ENCODE peak calls at places on chromosomes 1 and 21, in five cellular contexts. One of them, this sample, is unnamed.

GRCh38 chr1:183498342-183498991 is 26.2 kb downstream of the SMG7 start:
- DNase-seq in upper lobe of right lung: no peak
- DNase-seq in left ventricle myocardium inferior: no peak
- DNase-seq in astrocyte of the spinal cord: no peak
- DNase-seq in cardiac fibroblast: no peak
- DNase-seq in this sample: no peak

GRCh38 chr1:43358121-43358745 is 548 bp upstream of the CDC20 start:
- DNase-seq in upper lobe of right lung: no peak
- DNase-seq in left ventricle myocardium inferior: no peak
- DNase-seq in astrocyte of the spinal cord: peak; percentile 58
- DNase-seq in cardiac fibroblast: peak; percentile 36
- DNase-seq in this sample: peak; percentile 57

GRCh38 chr1:212482352-212483153 is 49.8 kb downstream of the NENF start:
- DNase-seq in upper lobe of right lung: peak; percentile 7
- DNase-seq in left ventricle myocardium inferior: no peak
- DNase-seq in astrocyte of the spinal cord: peak; percentile 82
- DNase-seq in cardiac fibroblast: peak; percentile 13
- DNase-seq in this sample: no peak

GRCh38 chr1:92482404-92482664 is 4.4 kb downstream of the GFI1 start:
- DNase-seq in upper lobe of right lung: no peak
- DNase-seq in left ventricle myocardium inferior: no peak
- DNase-seq in astrocyte of the spinal cord: no peak
- DNase-seq in cardiac fibroblast: no peak
- DNase-seq in this sample: no peak

GRCh38 chr1:209491897-209492296 is 91.6 kb upstream of the CAMK1G start:
- DNase-seq in upper lobe of right lung: no peak
- DNase-seq in left ventricle myocardium inferior: no peak
- DNase-seq in astrocyte of the spinal cord: no peak
- DNase-seq in cardiac fibroblast: no peak
- DNase-seq in this sample: no peak

GRCh38 chr1:113980120-113980519 is 846 bp downstream of the OLFML3 start:
- DNase-seq in upper lobe of right lung: no peak
- DNase-seq in left ventricle myocardium inferior: peak; percentile 54
- DNase-seq in astrocyte of the spinal cord: peak; percentile 29
- DNase-seq in cardiac fibroblast: peak; percentile 76
- DNase-seq in this sample: no peak

GRCh38 chr1:41673806-41674205 is 189.3 kb upstream of the EDN2 start:
- DNase-seq in upper lobe of right lung: peak; percentile 39
- DNase-seq in left ventricle myocardium inferior: no peak
- DNase-seq in astrocyte of the spinal cord: no peak
- DNase-seq in cardiac fibroblast: no peak
- DNase-seq in this sample: no peak

GRCh38 chr21:36627242-36627641 is 71.7 kb upstream of the SIM2 start:
- DNase-seq in upper lobe of right lung: no peak
- DNase-seq in left ventricle myocardium inferior: no peak
- DNase-seq in astrocyte of the spinal cord: peak; percentile 76
- DNase-seq in cardiac fibroblast: no peak
- DNase-seq in this sample: no peak

GRCh38 chr1:118303534-118303933 is 118.5 kb upstream of the SPAG17 start:
- DNase-seq in upper lobe of right lung: no peak
- DNase-seq in left ventricle myocardium inferior: no peak
- DNase-seq in astrocyte of the spinal cord: no peak
- DNase-seq in cardiac fibroblast: no peak
- DNase-seq in this sample: no peak

GRCh38 chr1:183233113-183233512 is 47.0 kb downstream of the LAMC2 start:
- DNase-seq in upper lobe of right lung: no peak
- DNase-seq in left ventricle myocardium inferior: no peak
- DNase-seq in astrocyte of the spinal cord: no peak
- DNase-seq in cardiac fibroblast: no peak
- DNase-seq in this sample: no peak

GRCh38 chr1:177082855-177083741 is 81.4 kb downstream of the ASTN1 start:
- DNase-seq in upper lobe of right lung: no peak
- DNase-seq in left ventricle myocardium inferior: no peak
- DNase-seq in astrocyte of the spinal cord: peak; percentile 43
- DNase-seq in cardiac fibroblast: no peak
- DNase-seq in this sample: no peak

GRCh38 chr21:45748593-45748992 is 105.1 kb downstream of the PCBP3 start:
- DNase-seq in upper lobe of right lung: no peak
- DNase-seq in left ventricle myocardium inferior: no peak
- DNase-seq in astrocyte of the spinal cord: no peak
- DNase-seq in cardiac fibroblast: no peak
- DNase-seq in this sample: no peak

GRCh38 chr1:233901495-233901894 is 3.0 kb upstream of the SLC35F3 start:
- DNase-seq in upper lobe of right lung: no peak
- DNase-seq in left ventricle myocardium inferior: no peak
- DNase-seq in astrocyte of the spinal cord: no peak
- DNase-seq in cardiac fibroblast: no peak
- DNase-seq in this sample: no peak

GRCh38 chr1:233907139-233907538 is 2.7 kb downstream of the SLC35F3 start:
- DNase-seq in upper lobe of right lung: no peak
- DNase-seq in left ventricle myocardium inferior: no peak
- DNase-seq in astrocyte of the spinal cord: no peak
- DNase-seq in cardiac fibroblast: no peak
- DNase-seq in this sample: no peak

GRCh38 chr1:233908092-233908491 is 3.6 kb downstream of the SLC35F3 start:
- DNase-seq in upper lobe of right lung: no peak
- DNase-seq in left ventricle myocardium inferior: no peak
- DNase-seq in astrocyte of the spinal cord: no peak
- DNase-seq in cardiac fibroblast: no peak
- DNase-seq in this sample: no peak

GRCh38 chr1:233905416-233906051 is 1.1 kb downstream of the SLC35F3 start:
- DNase-seq in upper lobe of right lung: no peak
- DNase-seq in left ventricle myocardium inferior: no peak
- DNase-seq in astrocyte of the spinal cord: no peak
- DNase-seq in cardiac fibroblast: no peak
- DNase-seq in this sample: no peak

GRCh38 chr1:233904979-233905415 is 521 bp downstream of the SLC35F3 start:
- DNase-seq in upper lobe of right lung: peak; percentile 65
- DNase-seq in left ventricle myocardium inferior: no peak
- DNase-seq in astrocyte of the spinal cord: peak; percentile 28
- DNase-seq in cardiac fibroblast: no peak
- DNase-seq in this sample: peak; percentile 29
- TF ChIP-seq CTCF in upper lobe of right lung: no peak
- TF ChIP-seq CTCF in left ventricle myocardium inferior: no peak
- TF ChIP-seq CTCF in astrocyte of the spinal cord: no peak
- TF ChIP-seq CTCF in cardiac fibroblast: no peak
- TF ChIP-seq CTCF in this sample: no peak

GRCh38 chr1:47527653-47528272 is 89.9 kb downstream of the FOXD2 start:
- DNase-seq in upper lobe of right lung: no peak
- DNase-seq in left ventricle myocardium inferior: no peak
- DNase-seq in astrocyte of the spinal cord: no peak
- DNase-seq in cardiac fibroblast: no peak
- DNase-seq in this sample: no peak
- TF ChIP-seq CTCF in upper lobe of right lung: peak; percentile 56
- TF ChIP-seq CTCF in left ventricle myocardium inferior: peak; percentile 60
- TF ChIP-seq CTCF in astrocyte of the spinal cord: peak; percentile 24
- TF ChIP-seq CTCF in cardiac fibroblast: peak; percentile 25
- TF ChIP-seq CTCF in this sample: peak; percentile 22

DNA sequence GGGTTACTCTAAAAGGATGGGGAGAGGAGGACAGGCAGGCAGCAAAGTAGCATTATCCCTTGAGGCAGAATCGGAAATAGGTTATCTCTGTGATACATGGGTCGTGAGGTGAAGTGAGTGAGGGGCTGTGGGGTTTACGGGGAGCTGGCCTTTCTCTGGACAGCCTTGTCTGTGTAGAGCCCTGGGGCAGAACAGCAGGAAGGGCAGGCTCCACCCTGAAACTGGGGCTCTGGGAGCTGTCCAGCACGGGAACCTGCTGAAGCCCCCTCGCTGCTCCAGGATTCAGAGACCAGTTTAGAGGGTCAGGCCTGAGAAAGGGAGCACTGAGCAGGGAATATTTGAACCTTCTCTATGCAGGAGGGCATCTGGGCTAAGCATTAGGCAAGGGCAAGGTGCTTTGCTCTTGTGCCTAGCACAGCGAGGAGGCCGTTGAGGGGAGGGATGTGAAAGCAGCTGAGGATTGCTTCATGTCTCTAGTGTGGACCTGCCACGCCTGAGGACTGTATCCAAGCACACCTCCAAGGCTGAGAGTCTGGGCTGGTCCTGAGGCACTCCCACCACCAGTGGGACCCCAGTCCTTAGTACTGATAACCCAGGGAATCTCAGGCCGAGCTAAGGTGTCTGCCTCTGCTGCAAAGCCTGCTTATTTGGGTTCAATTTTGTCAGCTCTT is 55.8 kb downstream of the NAV1 start:
- DNase-seq in upper lobe of right lung: peak; percentile 62
- DNase-seq in left ventricle myocardium inferior: no peak
- DNase-seq in astrocyte of the spinal cord: no peak
- DNase-seq in cardiac fibroblast: peak; percentile 34
- DNase-seq in this sample: no peak
- TF ChIP-seq CTCF in upper lobe of right lung: no peak
- TF ChIP-seq CTCF in left ventricle myocardium inferior: no peak
- TF ChIP-seq CTCF in astrocyte of the spinal cord: no peak
- TF ChIP-seq CTCF in cardiac fibroblast: no peak
- TF ChIP-seq CTCF in this sample: no peak

DNA sequence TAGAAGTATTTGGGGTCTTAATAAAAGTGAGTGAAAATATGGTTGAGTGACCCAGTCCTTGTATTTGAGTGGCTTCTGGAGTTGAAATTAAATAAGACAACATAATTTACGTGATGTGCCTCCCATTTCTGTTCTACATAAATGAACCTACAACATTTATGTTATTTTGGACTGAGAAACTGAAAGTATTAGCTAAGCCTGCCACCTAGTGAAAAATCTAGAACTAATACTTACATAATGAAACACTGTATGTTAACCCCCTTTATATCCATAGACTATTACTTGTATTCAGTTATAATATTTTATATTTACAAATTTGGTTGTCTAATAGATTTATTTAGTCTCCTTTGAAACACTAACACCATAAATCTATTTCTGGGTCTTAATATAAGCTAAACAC is 298.9 kb downstream of the KCNT2 start:
- DNase-seq in upper lobe of right lung: no peak
- DNase-seq in left ventricle myocardium inferior: no peak
- DNase-seq in astrocyte of the spinal cord: peak; percentile 59
- DNase-seq in cardiac fibroblast: peak; percentile 68
- DNase-seq in this sample: no peak
- TF ChIP-seq CTCF in upper lobe of right lung: no peak
- TF ChIP-seq CTCF in left ventricle myocardium inferior: peak; percentile 43
- TF ChIP-seq CTCF in astrocyte of the spinal cord: peak; percentile 12
- TF ChIP-seq CTCF in cardiac fibroblast: no peak
- TF ChIP-seq CTCF in this sample: peak; percentile 56

GRCh38 chr1:32650752-32651460 is at the start of gene RBBP4:
- DNase-seq in upper lobe of right lung: peak; percentile 99
- DNase-seq in left ventricle myocardium inferior: peak; percentile 99
- DNase-seq in astrocyte of the spinal cord: peak; percentile 99
- DNase-seq in cardiac fibroblast: peak; percentile 99
- DNase-seq in this sample: peak; percentile 87
- TF ChIP-seq CTCF in upper lobe of right lung: no peak
- TF ChIP-seq CTCF in left ventricle myocardium inferior: peak; percentile 20
- TF ChIP-seq CTCF in astrocyte of the spinal cord: no peak
- TF ChIP-seq CTCF in cardiac fibroblast: no peak
- TF ChIP-seq CTCF in this sample: no peak

DNA sequence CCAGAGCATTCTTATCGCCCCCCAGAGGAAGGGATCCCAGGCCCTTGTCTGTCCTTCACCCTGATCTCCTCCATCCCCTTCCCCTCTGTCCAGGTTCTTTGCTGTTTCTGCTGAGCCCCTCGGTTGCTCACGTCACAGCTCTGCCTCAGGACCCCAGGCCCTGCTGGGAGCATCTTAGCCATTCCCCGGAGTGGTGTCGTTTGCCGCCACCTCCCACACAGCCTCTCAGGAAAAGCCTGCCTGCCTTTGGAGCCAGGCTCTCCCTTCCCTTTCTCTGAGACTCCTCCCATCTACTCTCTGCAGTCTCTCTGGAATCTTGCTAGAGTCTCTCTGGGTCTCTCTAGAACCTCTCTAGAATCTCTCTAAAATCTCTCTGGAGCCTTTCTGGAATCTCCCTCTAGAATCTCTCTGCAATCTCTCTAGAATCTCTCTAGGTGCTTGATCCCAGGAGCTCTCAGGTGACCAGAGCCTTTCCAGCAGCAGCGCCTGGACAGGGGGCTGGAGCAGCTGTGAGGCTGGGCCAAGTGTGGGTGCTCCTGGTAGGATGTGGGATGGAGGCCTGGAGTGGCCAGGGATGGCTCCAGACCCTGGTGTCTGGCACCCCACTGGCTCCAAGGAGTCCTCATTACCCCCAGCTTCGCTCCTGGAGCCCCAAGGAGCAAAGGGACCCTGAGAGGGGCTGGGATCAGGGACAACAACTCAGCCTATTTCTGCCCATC is 283.2 kb upstream of the VAMP3 start:
- DNase-seq in upper lobe of right lung: no peak
- DNase-seq in left ventricle myocardium inferior: no peak
- DNase-seq in astrocyte of the spinal cord: no peak
- DNase-seq in cardiac fibroblast: no peak
- DNase-seq in this sample: no peak
- TF ChIP-seq CTCF in upper lobe of right lung: no peak
- TF ChIP-seq CTCF in left ventricle myocardium inferior: no peak
- TF ChIP-seq CTCF in astrocyte of the spinal cord: no peak
- TF ChIP-seq CTCF in cardiac fibroblast: no peak
- TF ChIP-seq CTCF in this sample: no peak

GRCh38 chr1:9009438-9010366 is 16.5 kb downstream of the SLC2A7 start:
- DNase-seq in upper lobe of right lung: no peak
- DNase-seq in left ventricle myocardium inferior: no peak
- DNase-seq in astrocyte of the spinal cord: peak; percentile 19
- DNase-seq in cardiac fibroblast: peak; percentile 53
- DNase-seq in this sample: no peak
- TF ChIP-seq CTCF in upper lobe of right lung: peak; percentile 39
- TF ChIP-seq CTCF in left ventricle myocardium inferior: peak; percentile 60
- TF ChIP-seq CTCF in astrocyte of the spinal cord: peak; percentile 77
- TF ChIP-seq CTCF in cardiac fibroblast: peak; percentile 89
- TF ChIP-seq CTCF in this sample: peak; percentile 18

DNA sequence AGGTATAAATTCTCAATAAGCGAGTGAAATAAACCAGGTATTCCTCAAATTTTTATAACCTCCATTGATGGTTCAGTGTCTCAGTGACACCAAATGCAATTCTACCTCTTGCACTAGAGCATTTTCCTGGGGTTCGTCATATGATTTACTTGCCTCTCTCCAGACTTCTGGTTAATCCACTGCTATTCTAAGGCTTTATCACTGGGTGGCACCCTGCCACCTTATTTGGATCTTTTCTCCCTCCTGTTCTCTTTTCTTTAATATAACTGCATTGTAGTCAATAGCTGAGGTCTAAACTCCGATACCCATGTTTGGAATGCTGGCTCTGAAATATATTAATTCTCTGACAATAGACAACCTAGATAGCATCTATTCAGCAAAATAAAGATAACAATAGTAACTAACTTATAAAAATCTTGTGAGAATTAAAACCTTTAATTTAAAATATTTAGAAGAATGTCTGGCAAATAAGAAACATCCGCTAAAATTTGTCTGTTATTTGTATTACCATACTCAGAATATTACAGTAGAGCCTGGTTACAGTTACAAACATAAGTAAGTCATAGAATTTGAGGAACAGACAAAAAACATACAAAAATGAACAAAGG is 436.4 kb downstream of the PLA2G4A start:
- DNase-seq in upper lobe of right lung: no peak
- DNase-seq in left ventricle myocardium inferior: no peak
- DNase-seq in astrocyte of the spinal cord: peak; percentile 75
- DNase-seq in cardiac fibroblast: peak; percentile 61
- DNase-seq in this sample: no peak
- TF ChIP-seq CTCF in upper lobe of right lung: no peak
- TF ChIP-seq CTCF in left ventricle myocardium inferior: no peak
- TF ChIP-seq CTCF in astrocyte of the spinal cord: peak; percentile 66
- TF ChIP-seq CTCF in cardiac fibroblast: peak; percentile 32
- TF ChIP-seq CTCF in this sample: peak; percentile 93

DNA sequence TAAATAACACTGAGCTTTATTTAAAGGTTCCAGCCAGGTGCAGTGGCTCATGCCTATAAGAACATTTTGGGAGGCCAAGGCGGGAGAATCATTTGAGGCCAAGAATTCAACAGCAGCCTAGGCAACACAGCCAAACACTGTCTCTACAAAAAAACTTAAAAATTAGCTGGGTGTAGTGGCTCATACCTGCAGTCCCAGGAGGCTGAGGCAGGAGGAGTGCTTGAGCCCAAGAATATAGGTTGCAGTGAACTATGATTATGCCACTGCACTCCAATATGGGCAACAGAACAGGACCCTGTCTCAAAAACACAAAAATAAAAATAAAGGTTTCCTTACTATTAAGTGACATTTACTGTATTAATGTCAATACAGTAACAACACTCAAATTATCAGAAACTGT is 2.1 kb downstream of the TAF12 start:
- DNase-seq in upper lobe of right lung: no peak
- DNase-seq in left ventricle myocardium inferior: no peak
- DNase-seq in astrocyte of the spinal cord: peak; percentile 10
- DNase-seq in cardiac fibroblast: peak; percentile 15
- DNase-seq in this sample: no peak
- TF ChIP-seq CTCF in upper lobe of right lung: no peak
- TF ChIP-seq CTCF in left ventricle myocardium inferior: no peak
- TF ChIP-seq CTCF in astrocyte of the spinal cord: peak; percentile 50
- TF ChIP-seq CTCF in cardiac fibroblast: peak; percentile 37
- TF ChIP-seq CTCF in this sample: peak; percentile 8

This sample was measured in D721Med.